ENCODE peak calls at places on chromosome 4, in four cellular contexts. Q, U, K and L are unnamed samples.
A peak's percentile ranks its signal among the peaks of the same experiment; 100 is the strongest.

GRCh38 chr4:147039991-147040575 is 94.4 kb upstream of the TTC29 start:
- DNase-seq in Q (no peak), U (no peak), K (no peak), L (no peak)

GRCh38 chr4:120056249-120056648 is 10.4 kb downstream of the MAD2L1 start:
- DNase-seq in Q (no peak), U (no peak), K (no peak), L (no peak)

GRCh38 chr4:6252051-6252450 is 17.6 kb upstream of the WFS1 start:
- DNase-seq in Q (no peak), U (no peak), K (no peak), L (no peak)

GRCh38 chr4:101191302-101192098 is 155.8 kb downstream of the PPP3CA start:
- DNase-seq in Q (peak; percentile 36), U (peak; percentile 50), K (no peak), L (no peak)

GRCh38 chr4:158490629-158491028 is 31.1 kb upstream of the RXFP1 start:
- DNase-seq in Q (no peak), U (no peak), K (no peak), L (no peak)

GRCh38 chr4:177356921-177357320 is 47.2 kb downstream of the NEIL3 start:
- DNase-seq in Q (no peak), U (no peak), K (no peak), L (no peak)

GRCh38 chr4:10317345-10317744 is 139.9 kb downstream of the ZNF518B start:
- DNase-seq in Q (no peak), U (no peak), K (no peak), L (no peak)

GRCh38 chr4:107740950-107741701 is 21.1 kb upstream of the PAPSS1 start:
- DNase-seq in Q (no peak), U (no peak), K (no peak), L (no peak)

GRCh38 chr4:84503495-84504437 is 4.7 kb upstream of the NKX6-1 start:
- DNase-seq in Q (no peak), U (no peak), K (peak; percentile 46), L (no peak)

GRCh38 chr4:28167411-28167810 is 1306.8 kb downstream of the STIM2 start:
- DNase-seq in Q (no peak), U (no peak), K (no peak), L (no peak)

GRCh38 chr4:4603067-4603466 is 61.2 kb upstream of the STX18 start:
- DNase-seq in Q (no peak), U (no peak), K (no peak), L (no peak)

GRCh38 chr4:184896868-184897715 is 71.3 kb upstream of the ACSL1 start:
- DNase-seq in Q (no peak), U (no peak), K (peak; percentile 46), L (no peak)

DNA sequence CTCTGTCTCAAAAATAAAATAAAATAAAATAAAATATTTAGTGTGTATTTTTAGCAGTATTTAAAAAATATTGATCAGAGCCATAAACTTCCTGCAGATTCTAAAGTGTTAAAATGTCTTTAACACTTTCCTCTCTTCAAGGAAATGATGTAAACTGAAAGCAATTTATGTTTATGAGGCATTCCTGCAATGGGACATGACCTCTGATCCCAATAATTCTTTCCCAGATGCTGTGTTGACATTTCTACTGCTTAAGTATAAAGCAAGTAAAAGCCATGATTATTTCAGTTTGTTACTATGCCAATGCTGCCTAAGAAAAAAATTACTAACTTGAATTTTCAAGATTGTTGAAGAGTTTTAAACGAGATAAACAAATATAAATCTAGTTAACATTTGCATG is 29.0 kb downstream of the COQ2 start:
- DNase-seq in Q (no peak), U (no peak), K (no peak), L (no peak)
- TF ChIP-seq SUZ12 in Q (no peak), U (no peak), K (no peak), L (no peak)

DNA sequence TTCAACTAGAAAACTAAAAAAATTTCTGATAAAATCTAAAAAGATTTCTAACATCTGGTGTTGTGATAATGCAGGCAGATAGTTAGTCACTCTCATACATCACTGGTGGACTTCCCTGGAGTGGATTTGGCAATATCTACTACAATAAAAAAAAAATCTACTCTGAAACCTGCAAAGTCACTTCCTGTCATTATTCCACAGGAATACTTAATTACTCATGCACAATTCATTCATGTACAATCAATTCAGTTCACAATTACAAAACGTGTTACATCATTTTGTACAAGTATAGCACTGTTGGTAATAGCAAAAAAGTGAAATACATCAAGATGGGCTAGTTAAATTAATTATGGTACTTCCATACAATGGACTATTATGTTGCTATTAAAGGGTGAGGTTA is 16.5 kb upstream of the RHOH start:
- DNase-seq in Q (no peak), U (no peak), K (no peak), L (no peak)
- H3K9ac ChIP-seq in Q (no peak overlapping the region), U (no peak overlapping the region), K (no peak overlapping the region), L (no peak overlapping the region)

GRCh38 chr4:25358515-25359275 is 18.4 kb upstream of the ANAPC4 start:
- DNase-seq in Q (no peak), U (no peak), K (no peak), L (no peak)
- TF ChIP-seq SUZ12 in Q (no peak), U (no peak), K (no peak), L (no peak)

DNA sequence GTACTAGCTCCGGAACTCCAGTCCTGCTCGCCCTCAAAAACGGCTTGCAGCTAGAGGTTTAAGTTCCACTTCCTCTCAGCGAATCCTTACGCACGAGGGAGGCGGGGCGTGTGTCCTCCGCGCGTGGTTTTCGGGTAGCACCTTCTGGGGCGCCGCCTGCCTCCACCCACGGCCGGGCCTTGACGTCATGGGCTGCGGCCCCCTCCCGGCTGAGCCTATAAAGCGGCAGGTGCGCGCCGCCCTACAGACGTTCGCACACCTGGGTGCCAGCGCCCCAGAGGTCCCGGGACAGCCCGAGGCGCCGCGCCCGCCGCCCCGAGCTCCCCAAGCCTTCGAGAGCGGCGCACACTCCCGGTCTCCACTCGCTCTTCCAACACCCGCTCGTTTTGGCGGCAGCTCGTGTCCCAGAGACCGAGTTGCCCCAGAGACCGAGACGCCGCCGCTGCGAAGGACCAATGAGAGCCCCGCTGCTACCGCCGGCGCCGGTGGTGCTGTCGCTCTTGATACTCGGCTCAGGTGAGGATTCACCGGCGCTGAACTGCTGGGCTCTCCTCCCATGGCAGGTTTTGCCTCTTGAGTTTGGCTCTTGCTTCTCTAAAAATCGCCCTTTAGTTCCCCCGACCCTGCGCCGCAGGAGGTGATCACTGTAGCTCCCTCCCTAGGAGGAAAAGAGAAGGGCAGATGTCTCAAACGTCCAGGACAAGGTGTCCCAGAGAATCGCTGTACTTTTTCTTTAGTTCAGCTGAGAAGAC is at the start of gene AREG:
- DNase-seq in Q (peak; percentile 25), U (peak; percentile 78), K (peak; percentile 15), L (peak; percentile 12)
- H3K9ac ChIP-seq in Q (no peak within 1 kb of the TSS), U (no peak within 1 kb of the TSS), K (peak within 1 kb of the TSS; percentile 9), L (no peak within 1 kb of the TSS)

DNA sequence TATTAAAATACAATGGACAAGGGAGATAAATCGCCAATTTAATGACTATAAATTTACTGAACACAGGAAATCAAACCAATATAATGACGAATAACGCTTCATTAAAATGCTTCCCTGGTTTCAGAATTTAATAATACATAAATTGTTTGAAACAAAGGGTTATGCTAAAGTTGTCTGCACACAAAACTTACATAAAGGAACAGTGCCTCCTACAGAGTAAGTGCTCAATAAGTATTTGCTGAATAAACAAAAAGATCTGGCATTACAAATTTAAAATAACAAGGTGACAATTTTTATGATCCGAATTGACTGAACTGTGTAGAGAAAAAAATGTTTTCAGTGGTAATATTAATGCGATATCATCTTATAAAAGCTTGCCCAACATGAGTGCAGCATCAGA is 69.6 kb downstream of the NOCT start:
- DNase-seq in Q (no peak), U (no peak), K (peak; percentile 11), L (no peak)
- TF ChIP-seq SUZ12 in Q (no peak), U (no peak), K (no peak), L (no peak)

GRCh38 chr4:186030795-186031194 is 38.2 kb upstream of the TLR3 start:
- DNase-seq in Q (no peak), U (no peak), K (no peak), L (no peak)

GRCh38 chr4:186027405-186027804 is 41.6 kb upstream of the TLR3 start:
- DNase-seq in Q (no peak), U (no peak), K (no peak), L (no peak)

GRCh38 chr4:186033027-186033426 is 35.9 kb upstream of the TLR3 start:
- DNase-seq in Q (no peak), U (no peak), K (no peak), L (no peak)

GRCh38 chr4:186032259-186032658 is 36.7 kb upstream of the TLR3 start:
- DNase-seq in Q (no peak), U (no peak), K (no peak), L (no peak)

GRCh38 chr4:186029731-186030421 is 39.1 kb upstream of the TLR3 start:
- DNase-seq in Q (peak; percentile 35), U (no peak), K (no peak), L (no peak)
- H3K9ac ChIP-seq in Q (peak overlapping the region; percentile 54), U (no peak overlapping the region), K (no peak overlapping the region), L (no peak overlapping the region)

GRCh38 chr4:83216856-83217683 is 67.5 kb downstream of the COQ2 start:
- DNase-seq in Q (no peak), U (no peak), K (no peak), L (no peak)
- TF ChIP-seq SUZ12 in Q (no peak), U (no peak), K (no peak), L (no peak)

GRCh38 chr4:151099226-151099975 is at the start of gene RPS3A:
- DNase-seq in Q (peak; percentile 93), U (peak; percentile 100), K (peak; percentile 94), L (peak; percentile 97)

GRCh38 chr4:151099976-151100417 is 569 bp downstream of the RPS3A start:
- DNase-seq in Q (no peak), U (no peak), K (no peak), L (no peak)

GRCh38 chr4:151095142-151095541 is 4.3 kb upstream of the RPS3A start:
- DNase-seq in Q (no peak), U (no peak), K (no peak), L (no peak)

GRCh38 chr4:151098191-151098590 is 1.2 kb upstream of the RPS3A start:
- DNase-seq in Q (no peak), U (no peak), K (no peak), L (no peak)

DNA sequence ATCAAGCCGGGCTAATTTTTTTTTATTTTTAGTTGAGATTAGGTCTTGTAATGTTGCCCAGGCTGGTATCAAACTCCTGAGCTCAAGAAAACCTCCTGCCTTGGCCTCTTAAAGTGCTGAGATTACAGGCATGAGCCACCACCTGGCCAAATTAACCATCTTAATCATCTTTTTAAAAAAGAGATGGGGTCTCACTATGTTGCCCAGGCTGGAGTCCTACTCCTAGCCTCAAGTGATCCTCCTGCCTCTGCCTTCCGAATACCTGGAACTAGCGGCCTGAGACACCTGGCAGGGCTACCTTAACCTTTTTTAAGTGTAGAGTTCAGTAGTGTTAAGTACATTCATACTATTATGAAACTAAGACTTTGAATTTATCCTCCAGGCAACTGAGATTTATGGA is 1.7 kb upstream of the RPS3A start:
- DNase-seq in Q (no peak), U (no peak), K (no peak), L (no peak)
- H3K9ac ChIP-seq in Q (peak overlapping the region; percentile 3), U (no peak overlapping the region), K (no peak overlapping the region), L (peak overlapping the region; percentile 69)

GRCh38 chr4:52956691-52957090 is 94.6 kb downstream of the RASL11B start:
- DNase-seq in Q (no peak), U (no peak), K (no peak), L (no peak)

GRCh38 chr4:52957791-52958190 is 95.7 kb downstream of the RASL11B start:
- DNase-seq in Q (no peak), U (no peak), K (no peak), L (no peak)

GRCh38 chr4:52959545-52959944 is 97.4 kb downstream of the RASL11B start:
- DNase-seq in Q (no peak), U (no peak), K (no peak), L (no peak)

GRCh38 chr4:52958232-52958631 is 96.1 kb downstream of the RASL11B start:
- DNase-seq in Q (no peak), U (no peak), K (no peak), L (no peak)

GRCh38 chr4:52957220-52957686 is 95.1 kb downstream of the RASL11B start:
- DNase-seq in Q (no peak), U (no peak), K (no peak), L (no peak)
- TF ChIP-seq SUZ12 in Q (no peak), U (no peak), K (no peak), L (no peak)